ENCODE peak calls at places on chromosomes 5 and 9, in four cellular contexts. W is ELF-1; C is amygdala; R is activated CD4-positive, alpha-beta T cell treated with anti-CD3 and anti-CD28 coated beads for 24 hours. J is an unnamed sample.

GRCh38 chr9:122364117-122364782 is 6.6 kb upstream of the PTGS1 start:
- DNase-seq in R (no peak), C (no peak), W (no peak), J (no peak)

GRCh38 chr9:35269919-35270318 is 108.1 kb downstream of the UNC13B start:
- DNase-seq in W (no peak), C (no peak), R (no peak), J (no peak)

GRCh38 chr5:80184235-80185023 is 71.4 kb downstream of the SERINC5 start:
- DNase-seq in C (no peak), R (no peak), W (peak), J (no peak)

GRCh38 chr9:116737137-116737546 is 50.0 kb downstream of the TRIM32 start:
- DNase-seq in R (peak), W (peak), C (peak), J (peak)

GRCh38 chr9:115109486-115109885 is 8.5 kb downstream of the TNC start:
- DNase-seq in C (no peak), W (peak), R (no peak), J (no peak)

GRCh38 chr5:127313847-127314473 is 23.4 kb downstream of the MEGF10 start:
- DNase-seq in C (no peak), W (peak), R (peak), J (peak)

GRCh38 chr9:138010274-138010800 is 132.8 kb downstream of the CACNA1B start:
- DNase-seq in W (no peak), R (no peak), C (no peak), J (no peak)

GRCh38 chr9:122051401-122052346 is 41.4 kb downstream of the TTLL11 start:
- DNase-seq in R (peak), C (no peak), W (no peak), J (no peak)

GRCh38 chr9:132238992-132239391 is 77.1 kb downstream of the NTNG2 start:
- DNase-seq in R (no peak), W (no peak), C (no peak), J (no peak)

GRCh38 chr5:140420226-140420570 is 18.6 kb downstream of the ANKHD1 start:
- DNase-seq in W (no peak), C (no peak), R (no peak), J (no peak)

GRCh38 chr5:57937025-57937424 is 454.4 kb upstream of the ACTBL2 start:
- DNase-seq in C (no peak), R (no peak), W (no peak), J (no peak)

GRCh38 chr5:72550595-72550994 is 43.4 kb upstream of the ZNF366 start:
- DNase-seq in C (no peak), W (no peak), R (no peak), J (no peak)

GRCh38 chr5:83265318-83265717 is 188.0 kb downstream of the XRCC4 start:
- DNase-seq in R (no peak), W (no peak), C (no peak), J (no peak)

GRCh38 chr5:55517804-55518203 is 17.0 kb downstream of the PLPP1 start:
- DNase-seq in R (no peak), W (no peak), C (no peak), J (peak)

GRCh38 chr9:94017939-94018531 is 62.9 kb upstream of the BARX1 start:
- DNase-seq in W (no peak), R (no peak), C (no peak), J (no peak)

GRCh38 chr5:43631182-43631910 is 28.4 kb downstream of the NNT start:
- DNase-seq in W (peak), C (peak), R (no peak), J (peak)

GRCh38 chr5:54619732-54620582 is 102.4 kb downstream of the SNX18 start:
- DNase-seq in C (no peak), R (no peak), W (no peak), J (no peak)

GRCh38 chr5:36870399-36871040 is 6.0 kb upstream of the NIPBL start:
- DNase-seq in W (no peak), C (no peak), R (no peak), J (no peak)